ENCODE peak calls at places on chromosomes 3 and 15, in six cellular contexts. V, D, R, M, I and W are unnamed samples.

GRCh38 chr15:82105458-82106205 is 59.8 kb upstream of the MEX3B start:
- DNase-seq in V (no peak), D (no peak), R (no peak), M (no peak), I (peak), W (peak)

GRCh38 chr3:12351145-12351544 is 62.3 kb downstream of the PPARG start:
- DNase-seq in V (no peak), D (no peak), R (no peak), M (no peak), I (no peak), W (no peak)

GRCh38 chr15:39785806-39786205 is 3.2 kb upstream of the FSIP1 start:
- DNase-seq in V (no peak), D (no peak), R (no peak), M (no peak), I (no peak), W (no peak)

GRCh38 chr3:134312072-134312872 is 61.6 kb upstream of the RYK start:
- DNase-seq in V (peak), D (no peak), R (no peak), M (no peak), I (peak), W (peak)

GRCh38 chr15:60916674-60917468 is 312.2 kb downstream of the RORA start:
- DNase-seq in V (peak), D (peak), R (peak), M (peak), I (peak), W (peak)

GRCh38 chr3:29440321-29441019 is 159.6 kb downstream of the RBMS3 start:
- DNase-seq in V (no peak), D (no peak), R (no peak), M (no peak), I (no peak), W (peak)

GRCh38 chr3:194083253-194084224 is 52.4 kb upstream of the HES1 start:
- DNase-seq in V (no peak), D (no peak), R (no peak), M (no peak), I (peak), W (no peak)

GRCh38 chr3:150635076-150635475 is 32.0 kb downstream of the SELENOT start:
- DNase-seq in V (no peak), D (no peak), R (no peak), M (no peak), I (no peak), W (no peak)

GRCh38 chr3:117998071-117998470 is 1036.6 kb downstream of the IGSF11 start:
- DNase-seq in V (no peak), D (no peak), R (no peak), M (no peak), I (peak), W (no peak)

GRCh38 chr15:89785064-89785770 is 9.1 kb downstream of the MESP2 start:
- DNase-seq in V (peak), D (no peak), R (no peak), M (no peak), I (no peak), W (peak)

GRCh38 chr3:159627634-159628033 is 361.0 kb upstream of the IL12A start:
- DNase-seq in V (peak), D (no peak), R (no peak), M (no peak), I (no peak), W (no peak)